ENCODE peak calls at places on chromosomes 4 and X, in four cellular contexts. N, M, O and J are unnamed samples.

GRCh38 chr4:44447563-44448504 is 775 bp downstream of the KCTD8 start:
- DNase-seq in M (peak; percentile 4), O (peak; percentile 35), N (no peak), J (no peak)

GRCh38 chr4:143346208-143346607 is 9.5 kb downstream of the GAB1 start:
- DNase-seq in M (no peak), O (no peak), N (no peak), J (no peak)

GRCh38 chr4:151690164-151690856 is 70.5 kb downstream of the GATB start:
- DNase-seq in M (no peak), N (no peak), O (no peak), J (no peak)

GRCh38 chr4:182231080-182231479 is 12.1 kb upstream of the TENM3 start:
- DNase-seq in N (no peak), O (no peak), M (no peak), J (no peak)

GRCh38 chr4:68724426-68724825 is 54.0 kb upstream of the UGT2B15 start:
- DNase-seq in N (no peak), O (no peak), M (no peak), J (no peak)

GRCh38 chrX:108699368-108699767 is 37.0 kb downstream of the IRS4 start:
- DNase-seq in M (no peak), O (peak; percentile 7), N (no peak), J (peak; percentile 27)

GRCh38 chr4:146649232-146649631 is 10.5 kb downstream of the POU4F2 start:
- DNase-seq in O (no peak), M (no peak), N (no peak), J (no peak)

GRCh38 chrX:7372843-7373525 is 225.0 kb upstream of the PUDP start:
- DNase-seq in O (no peak), M (no peak), N (no peak), J (no peak)

GRCh38 chr4:5890063-5890727 is 2.7 kb downstream of the CRMP1 start:
- DNase-seq in O (peak; percentile 43), M (no peak), N (peak; percentile 57), J (peak; percentile 57)

GRCh38 chrX:42954880-42955279 is 176.9 kb upstream of the PPP1R2C start:
- DNase-seq in O (no peak), M (no peak), N (no peak), J (no peak)

GRCh38 chr4:123352240-123352945 is 44.2 kb upstream of the SPRY1 start:
- DNase-seq in O (no peak), N (no peak), M (no peak), J (no peak)